ENCODE peak calls at places on chromosomes 6 and 20, in six cellular contexts. Q is psoas muscle, J is mammary epithelial cell, H is sigmoid colon, B is lower lobe of right lung, X is neural progenitor cell. M is an unnamed sample.
A peak's percentile ranks its signal among the peaks of the same experiment; 100 is the strongest.

GRCh38 chr6:22071655-22072054 is 225.2 kb downstream of the PRL start:
- DNase-seq in B (no peak), H (peak; percentile 72), Q (no peak), J (no peak), X (peak; percentile 21), M (no peak)

GRCh38 chr6:32255212-32256153 is 31.6 kb upstream of the NOTCH4 start:
- DNase-seq in H (peak; percentile 90), Q (peak; percentile 80), X (peak; percentile 86), B (peak; percentile 68), J (peak; percentile 81), M (peak; percentile 66)

GRCh38 chr6:157059781-157060180 is 263.5 kb downstream of the TMEM242 start:
- DNase-seq in J (no peak), X (peak; percentile 61), Q (no peak), B (no peak), H (no peak), M (no peak)

GRCh38 chr6:112337209-112337638 is 9.9 kb upstream of the RFPL4B start:
- DNase-seq in Q (peak; percentile 60), H (peak; percentile 80), J (peak; percentile 52), B (no peak), X (peak; percentile 88), M (peak; percentile 32)

GRCh38 chr6:30915591-30915946 is 1.5 kb downstream of the VARS2 start:
- DNase-seq in H (no peak), Q (no peak), J (peak; percentile 49), B (peak; percentile 46), X (peak; percentile 75), M (peak; percentile 48)

GRCh38 chr6:162621246-162621645 is 106.3 kb downstream of the PRKN start:
- DNase-seq in J (peak; percentile 35), H (no peak), X (peak; percentile 33), Q (no peak), B (no peak), M (peak; percentile 51)

GRCh38 chr6:89139509-89140346 is 6.1 kb upstream of the PM20D2 start:
- DNase-seq in J (peak; percentile 29), H (no peak), Q (no peak), X (no peak), B (no peak), M (no peak)

GRCh38 chr6:43845646-43846045 is 75.6 kb downstream of the VEGFA start:
- DNase-seq in B (no peak), X (no peak), Q (no peak), H (no peak), J (peak; percentile 14), M (no peak)

DNA sequence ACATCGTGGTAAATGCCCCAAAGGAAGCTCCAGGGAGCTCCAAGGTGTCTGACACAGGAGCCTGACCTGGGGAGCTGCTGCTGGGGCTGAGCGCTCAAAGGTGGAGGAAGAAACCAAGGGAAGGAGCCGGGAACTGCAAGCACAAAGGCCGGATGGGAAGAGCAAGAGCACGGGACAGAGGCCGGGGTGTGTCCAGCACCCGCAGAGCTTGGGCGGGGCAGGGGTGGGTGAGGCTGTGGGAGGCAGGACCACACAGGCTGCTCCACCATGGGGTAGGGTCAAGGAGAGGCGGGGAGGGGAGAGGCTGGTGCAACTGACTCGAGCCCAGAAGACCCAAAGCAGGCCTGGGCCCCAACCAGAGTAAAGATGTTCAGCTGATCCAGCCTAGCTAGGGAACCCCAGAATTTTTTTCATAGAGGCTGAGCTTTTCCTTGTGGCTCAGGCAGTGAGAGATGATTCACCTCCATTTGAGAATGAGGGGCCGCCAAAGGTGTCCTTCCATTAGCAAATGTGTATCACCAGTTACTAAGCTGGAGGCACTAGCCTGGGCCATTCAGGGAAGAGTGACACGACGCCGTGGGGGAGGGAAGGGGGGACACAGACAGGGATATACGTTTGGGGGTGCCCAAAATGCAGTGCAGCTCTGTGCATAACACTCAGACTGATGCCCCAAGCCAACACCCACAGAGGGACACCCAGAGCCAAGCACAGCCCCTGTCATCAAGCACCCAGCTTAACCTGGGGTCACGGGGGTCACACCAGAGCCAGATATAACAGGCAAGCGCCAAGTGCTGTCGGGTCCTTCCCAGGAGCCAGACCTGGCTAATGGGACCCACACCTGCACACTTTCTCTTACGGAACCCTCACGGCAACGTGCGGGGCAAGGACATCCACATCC is 21.3 kb upstream of the TLDC2 start:
- DNase-seq in J (no peak), X (no peak), Q (peak; percentile 57), H (no peak), B (no peak), M (peak; percentile 71)
- H3K4me1 ChIP-seq in J (peaks cover 57% of the 10 kb centered on the region), X (no peaks in the 10 kb centered on the region), Q (peaks cover 23% of the 10 kb centered on the region), H (peaks cover 85% of the 10 kb centered on the region), B (peaks cover 69% of the 10 kb centered on the region), M (peaks cover 35% of the 10 kb centered on the region)

DNA sequence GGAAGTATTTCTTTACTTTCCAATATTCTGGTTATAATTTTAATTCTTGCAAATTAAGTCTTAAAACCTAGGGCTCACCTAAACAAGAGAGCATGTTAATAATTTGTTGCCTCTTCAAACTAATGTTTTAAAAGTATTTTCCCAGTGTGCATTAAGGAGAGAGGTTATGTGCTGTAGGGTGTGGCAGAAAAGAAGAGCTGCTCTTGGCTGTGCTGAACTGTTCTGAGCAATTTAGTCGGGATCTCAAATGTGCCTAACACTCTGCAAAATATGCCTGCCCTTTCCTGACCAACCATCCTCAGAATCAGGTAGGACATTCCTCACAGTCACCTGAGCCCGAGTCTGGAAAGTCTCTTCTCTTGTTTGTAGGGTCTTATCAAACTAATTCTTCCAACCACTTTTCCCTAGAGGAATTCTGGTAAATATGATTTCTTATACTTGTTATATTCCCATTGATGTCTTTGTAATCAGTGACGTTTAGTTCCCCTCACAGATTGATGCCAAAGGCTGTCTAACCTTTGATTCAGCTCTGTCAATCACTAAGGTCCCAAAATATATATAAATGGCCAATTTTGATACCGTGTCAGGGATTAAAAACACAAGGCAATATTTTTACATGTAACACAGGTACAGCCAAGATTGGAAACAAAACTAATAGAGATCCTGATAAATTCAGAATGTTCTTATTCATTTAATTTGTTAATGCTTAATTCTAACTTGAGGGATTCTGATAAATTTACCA is 298.4 kb downstream of the ADGB start:
- DNase-seq in J (no peak), B (no peak), X (no peak), Q (no peak), H (no peak), M (no peak)
- TF ChIP-seq CTCF in J (no peak), B (no peak), X (no peak), Q (no peak), H (no peak), M (no peak)

GRCh38 chr20:47336013-47336754 is 20.3 kb downstream of the ZMYND8 start:
- DNase-seq in H (peak; percentile 94), X (no peak), Q (peak; percentile 81), B (no peak), J (peak; percentile 83), M (no peak)

GRCh38 chr20:47338131-47338628 is 18.3 kb downstream of the ZMYND8 start:
- DNase-seq in Q (peak; percentile 56), B (no peak), J (no peak), H (no peak), X (no peak), M (no peak)

GRCh38 chr20:47335251-47336012 is 21.1 kb downstream of the ZMYND8 start:
- DNase-seq in H (no peak), B (no peak), X (no peak), J (no peak), Q (no peak), M (no peak)

GRCh38 chr20:47334022-47334551 is 22.4 kb downstream of the ZMYND8 start:
- DNase-seq in Q (peak; percentile 58), B (peak; percentile 42), X (no peak), H (no peak), J (peak; percentile 94), M (peak; percentile 97)

GRCh38 chr20:47337413-47337812 is 19.1 kb downstream of the ZMYND8 start:
- DNase-seq in H (no peak), B (no peak), J (no peak), Q (peak; percentile 14), X (no peak), M (no peak)
- H3K27ac ChIP-seq in H (peak overlapping the region; percentile 97), B (no peak overlapping the region), J (no peak overlapping the region), Q (peak overlapping the region; percentile 68), X (no peak overlapping the region), M (no peak overlapping the region)

DNA sequence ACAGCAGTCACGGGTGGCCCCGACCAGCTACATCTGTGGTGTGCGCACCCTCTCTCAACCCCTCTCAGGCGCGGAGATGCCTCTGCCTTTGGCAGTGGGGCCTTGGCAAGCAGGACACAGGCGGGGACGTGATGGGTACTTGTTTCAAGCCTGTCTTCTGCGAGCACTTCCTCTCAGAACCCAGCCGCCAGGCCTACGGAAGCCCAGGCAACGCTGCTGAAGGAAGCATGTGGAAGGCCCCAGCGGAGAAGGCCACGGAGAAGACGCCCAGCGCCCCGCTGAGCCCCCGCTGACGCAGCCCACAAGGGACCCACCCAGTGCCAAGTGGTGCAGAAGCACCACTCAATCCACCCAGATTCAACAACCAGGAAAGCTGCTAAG is 13.0 kb downstream of the SERPINB6 start:
- DNase-seq in B (peak; percentile 86), X (no peak), J (no peak), H (no peak), Q (peak; percentile 70), M (no peak)
- H3K4me1 ChIP-seq in B (peaks cover 67% of the 10 kb centered on the region), X (peaks cover 22% of the 10 kb centered on the region), J (peaks cover 12% of the 10 kb centered on the region), H (peaks cover 45% of the 10 kb centered on the region), Q (peaks cover 45% of the 10 kb centered on the region), M (peaks cover 3% of the 10 kb centered on the region)

DNA sequence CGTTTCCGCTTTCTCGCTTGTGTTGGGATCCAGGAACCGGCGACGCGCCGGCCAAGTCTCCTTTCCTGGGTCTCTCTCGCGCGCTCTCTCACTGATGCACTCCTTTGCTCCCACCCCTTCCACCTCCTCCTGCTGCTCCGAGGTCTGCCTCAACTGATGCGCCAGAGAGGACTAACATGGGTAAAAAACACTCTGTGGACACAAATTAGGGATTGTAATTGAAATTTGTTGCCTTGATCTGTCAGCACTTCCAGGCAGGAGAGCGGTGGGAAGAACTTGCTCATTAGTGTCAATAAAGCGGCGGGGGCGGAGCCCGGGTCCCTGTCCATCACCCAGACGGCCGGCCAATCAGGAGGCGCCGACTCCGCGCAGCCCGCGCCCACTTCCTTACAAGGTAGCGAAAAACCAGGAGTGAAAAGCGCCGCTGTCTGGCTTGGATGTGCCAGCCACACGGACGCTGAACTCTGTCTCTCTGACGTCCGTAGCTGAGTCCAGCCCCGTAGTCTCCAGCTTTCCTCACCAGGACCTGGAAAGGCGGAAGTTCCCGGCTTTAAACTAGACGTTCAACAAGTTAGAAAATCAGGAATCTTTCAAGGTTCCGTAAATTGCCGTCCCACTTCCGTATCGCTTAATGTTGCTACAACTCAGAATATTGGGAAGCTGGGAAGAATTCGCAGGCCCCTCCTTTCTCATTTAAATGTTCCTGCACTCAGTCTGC is at the start of gene TBX18:
- DNase-seq in B (peak; percentile 61), X (peak; percentile 98), Q (peak; percentile 93), H (peak; percentile 91), J (peak; percentile 95), M (peak; percentile 34)
- TF ChIP-seq CTCF in B (no peak), X (no peak), Q (no peak), H (no peak), J (no peak), M (no peak)

GRCh38 chr20:44691424-44692423 is 23.4 kb upstream of the CCN5 start:
- DNase-seq in X (no peak), H (peak; percentile 79), J (no peak), B (no peak), Q (peak; percentile 88), M (no peak)
- H3K27ac ChIP-seq in X (no peak overlapping the region), H (peak overlapping the region; percentile 59), J (no peak overlapping the region), B (peak overlapping the region; percentile 69), Q (peak overlapping the region; percentile 67), M (no peak overlapping the region)

GRCh38 chr6:41705996-41706835 is 29.2 kb downstream of the TFEB start:
- DNase-seq in Q (peak; percentile 95), B (peak; percentile 86), H (peak; percentile 93), X (peak; percentile 77), J (peak; percentile 71), M (no peak)
- H3K4me1 ChIP-seq in Q (peaks cover 89% of the 10 kb centered on the region), B (peaks cover 36% of the 10 kb centered on the region), H (peaks cover 59% of the 10 kb centered on the region), X (no peaks in the 10 kb centered on the region), J (peaks cover 33% of the 10 kb centered on the region), M (no peaks in the 10 kb centered on the region)

M was measured in foreskin keratinocyte.